ENCODE peak calls at places on chromosomes 16 and 17, in ten cellular contexts. X, G, D, P, U, Q, Y, S, T and C are unnamed samples.

GRCh38 chr17:66904760-66905637 is 59.5 kb upstream of the CACNG4 start:
- DNase-seq in P (no peak), Q (no peak), S (no peak), X (no peak), T (peak; percentile 43), D (peak; percentile 43), U (no peak), Y (no peak), G (no peak), C (peak; percentile 90)

GRCh38 chr17:45144199-45145034 is 3.9 kb upstream of the HEXIM1 start:
- DNase-seq in G (peak; percentile 83), P (no peak), S (peak; percentile 78), U (peak; percentile 66), X (peak; percentile 69), D (peak; percentile 76), Q (no peak), Y (peak; percentile 50), T (peak; percentile 40), C (no peak)

GRCh38 chr16:89955001-89955685 is 6.6 kb downstream of the DEF8 start:
- DNase-seq in T (no peak), Q (no peak), Y (no peak), S (peak; percentile 72), D (no peak), X (no peak), P (no peak), G (no peak), U (peak; percentile 46), C (no peak)

GRCh38 chr16:84082835-84083569 is 33.7 kb downstream of the MBTPS1 start:
- DNase-seq in G (no peak), U (no peak), T (no peak), S (no peak), Y (no peak), P (no peak), X (no peak), Q (no peak), D (no peak), C (no peak)

GRCh38 chr17:29085223-29085622 is 42.3 kb downstream of the PIPOX start:
- DNase-seq in P (no peak), X (no peak), D (no peak), U (no peak), G (no peak), T (no peak), S (peak; percentile 50), Q (no peak), Y (no peak), C (no peak)

GRCh38 chr17:60006160-60006559 is 41.6 kb upstream of the RNFT1 start:
- DNase-seq in T (no peak), U (no peak), G (no peak), D (no peak), Q (no peak), Y (no peak), X (no peak), P (no peak), S (peak; percentile 44), C (no peak)

GRCh38 chr17:2949469-2950044 is 113.8 kb downstream of the OR1D5 start:
- DNase-seq in Y (peak; percentile 68), D (peak; percentile 94), T (peak; percentile 46), G (no peak), U (no peak), P (no peak), X (peak; percentile 78), Q (no peak), S (peak; percentile 36), C (no peak)

GRCh38 chr17:7326186-7326585 is 2.9 kb downstream of the NEURL4 start:
- DNase-seq in S (no peak), D (no peak), P (no peak), Q (no peak), T (no peak), U (no peak), G (no peak), X (no peak), Y (no peak), C (no peak)

GRCh38 chr16:60763869-60764268 is 1272.4 kb downstream of the CDH8 start:
- DNase-seq in T (no peak), Y (no peak), Q (no peak), D (no peak), X (no peak), G (no peak), P (no peak), S (no peak), U (no peak), C (no peak)

GRCh38 chr17:83198366-83199341 is 119.2 kb downstream of the METRNL start:
- DNase-seq in D (no peak), T (peak; percentile 2), P (peak; percentile 28), X (no peak), G (no peak), S (no peak), Y (no peak), U (no peak), Q (no peak), C (peak; percentile 38)

GRCh38 chr17:68972119-68972704 is 17.0 kb upstream of the ABCA8 start:
- DNase-seq in P (no peak), S (no peak), X (no peak), Q (no peak), Y (no peak), U (peak; percentile 65), D (peak; percentile 68), G (no peak), T (peak; percentile 13), C (no peak)

GRCh38 chr17:73786286-73786743 is 142.1 kb upstream of the SDK2 start:
- DNase-seq in P (no peak), X (peak; percentile 79), Q (no peak), Y (peak; percentile 84), D (no peak), T (no peak), S (peak; percentile 83), G (peak; percentile 81), U (peak; percentile 47), C (no peak)

GRCh38 chr17:73784015-73784603 is 139.9 kb upstream of the SDK2 start:
- DNase-seq in Q (no peak), Y (no peak), U (no peak), T (no peak), G (no peak), D (no peak), X (no peak), S (peak; percentile 67), P (no peak), C (no peak)

GRCh38 chr17:73785466-73785865 is 141.2 kb upstream of the SDK2 start:
- DNase-seq in Q (no peak), T (no peak), X (no peak), U (no peak), D (no peak), G (no peak), Y (no peak), P (no peak), S (no peak), C (no peak)

GRCh38 chr17:73787721-73788051 is 143.4 kb upstream of the SDK2 start:
- DNase-seq in Y (no peak), G (no peak), U (no peak), X (no peak), Q (no peak), S (peak; percentile 49), D (no peak), T (no peak), P (no peak), C (no peak)

GRCh38 chr17:73787036-73787720 is 142.9 kb upstream of the SDK2 start:
- DNase-seq in P (no peak), D (no peak), Y (no peak), S (peak; percentile 58), X (no peak), U (peak; percentile 24), Q (no peak), T (no peak), G (no peak), C (no peak)
- H3K27ac ChIP-seq in P (no peak overlapping the region), D (no peak overlapping the region), Y (no peak overlapping the region), S (peak overlapping the region; percentile 54), X (no peak overlapping the region), U (no peak overlapping the region), Q (no peak overlapping the region), T (no peak overlapping the region), G (peak overlapping the region; percentile 3), C (no peak overlapping the region)

DNA sequence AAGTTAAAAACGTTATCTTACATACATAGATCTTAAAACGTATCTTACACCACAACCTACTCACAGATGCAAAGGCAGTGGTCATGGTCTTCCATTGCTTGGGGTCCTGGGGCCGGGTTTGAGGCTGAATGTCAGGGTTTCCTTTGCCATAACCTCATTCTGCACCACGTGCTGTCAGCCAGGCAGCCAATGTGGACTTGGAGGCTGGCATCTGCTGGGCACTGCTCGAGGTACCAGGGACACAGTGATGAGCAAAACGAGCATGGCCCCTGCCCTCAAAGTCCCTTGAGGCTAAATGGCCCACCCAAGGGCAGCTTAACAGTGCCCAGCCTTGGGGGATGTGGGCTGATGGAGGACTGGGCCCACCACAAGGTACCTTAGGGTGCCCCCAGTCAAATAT is 35.8 kb upstream of the RGS9 start:
- DNase-seq in D (no peak), S (no peak), T (no peak), X (no peak), Q (no peak), Y (no peak), G (no peak), P (no peak), U (no peak), C (no peak)
- H3K4me3 ChIP-seq in D (no peak overlapping the region), S (peak overlapping the region; percentile 80), T (no peak overlapping the region), X (peak overlapping the region; percentile 60), Q (no peak overlapping the region), Y (no peak overlapping the region), G (peak overlapping the region; percentile 66), P (no peak overlapping the region), U (peak overlapping the region; percentile 65), C (no peak overlapping the region)

DNA sequence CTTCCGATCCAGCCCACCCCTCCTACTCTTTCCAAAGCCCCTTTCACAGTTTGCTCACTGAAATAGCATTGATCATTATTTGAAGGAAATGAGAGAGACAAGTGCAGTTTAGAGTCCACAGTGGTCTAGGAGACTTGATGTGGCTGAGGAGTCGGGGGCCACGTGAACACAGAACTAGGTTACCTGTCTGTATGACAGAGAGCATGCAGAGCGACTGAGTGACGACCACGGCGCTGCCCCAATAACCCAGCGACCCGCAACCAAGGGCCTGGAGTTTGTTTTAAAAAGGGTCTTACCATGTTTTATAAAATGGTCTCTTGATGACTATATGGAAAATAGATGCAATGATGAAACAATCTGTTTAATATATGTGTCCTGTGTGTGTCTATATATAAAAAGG is 39.5 kb downstream of the NDEL1 start:
- DNase-seq in G (no peak), T (no peak), Q (no peak), D (no peak), X (no peak), S (peak; percentile 46), Y (no peak), P (no peak), U (no peak), C (no peak)
- H3K36me3 ChIP-seq in G (peaks cover 42% of the 10 kb centered on the region), T (peaks cover 9% of the 10 kb centered on the region), Q (peaks cover 66% of the 10 kb centered on the region), D (peaks cover 33% of the 10 kb centered on the region), X (no peaks in the 10 kb centered on the region), S (peaks cover 94% of the 10 kb centered on the region), Y (peaks cover 4% of the 10 kb centered on the region), P (no peaks in the 10 kb centered on the region), U (peaks cover 47% of the 10 kb centered on the region), C (peaks cover 99% of the 10 kb centered on the region)

DNA sequence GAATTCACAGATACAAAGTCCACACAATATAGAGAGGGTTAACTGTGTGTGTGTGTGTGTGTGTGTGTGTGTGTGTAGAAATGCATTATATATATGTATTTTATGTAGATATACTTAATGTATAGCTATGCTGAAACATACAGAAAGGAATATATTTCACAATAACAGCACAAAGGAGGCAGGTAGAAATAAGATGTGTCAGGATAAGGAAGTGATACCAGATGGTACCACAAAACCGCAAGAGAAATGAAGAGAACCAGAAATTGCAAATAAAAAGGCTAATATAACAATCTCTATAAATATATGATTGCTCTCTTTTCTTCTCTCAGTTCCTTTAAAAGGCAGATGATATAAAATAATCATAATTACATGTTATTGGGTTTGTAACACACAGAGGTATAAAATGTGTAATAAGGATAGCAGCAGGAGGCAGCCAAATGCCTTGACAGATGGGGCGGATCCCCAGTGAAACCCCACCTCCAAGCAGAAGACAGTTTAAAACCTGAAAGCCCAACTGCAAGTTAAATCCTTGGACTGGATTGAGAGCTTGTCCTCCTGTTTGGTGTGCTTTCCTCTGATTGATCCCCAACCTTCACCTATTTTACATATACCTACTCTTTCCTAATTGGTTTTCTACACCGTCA is 365.4 kb upstream of the C16orf82 start:
- DNase-seq in T (no peak), D (no peak), X (no peak), Q (no peak), U (no peak), S (no peak), Y (no peak), P (no peak), G (no peak), C (no peak)
- H3K27ac ChIP-seq in T (no peak overlapping the region), D (no peak overlapping the region), X (no peak overlapping the region), Q (no peak overlapping the region), U (no peak overlapping the region), S (no peak overlapping the region), Y (no peak overlapping the region), P (no peak overlapping the region), G (no peak overlapping the region), C (no peak overlapping the region)